ENCODE peak calls at places on chromosome 1, in eight cellular contexts. E is NCI-H1417, M is left lung, C is GM04503, F is Right ventricle myocardium superior, V is LoVo, I is lower lobe of right lung, K is left ventricle myocardium inferior. X is an unnamed sample.

GRCh38 chr1:193417420-193417819 is 231.0 kb upstream of the B3GALT2 start:
- DNase-seq in E (no peak), M (no peak), C (no peak), F (no peak), V (no peak), I (no peak), K (no peak), X (no peak)

GRCh38 chr1:13512472-13512871 is 1.3 kb downstream of the LRRC38 start:
- DNase-seq in E (no peak), M (no peak), C (no peak), F (no peak), V (no peak), I (no peak), K (no peak), X (no peak)

GRCh38 chr1:229792576-229792975 is 166.5 kb downstream of the URB2 start:
- DNase-seq in E (no peak), M (no peak), C (no peak), F (no peak), V (no peak), I (no peak), K (no peak), X (no peak)

GRCh38 chr1:212101735-212102134 is 66.2 kb downstream of the DTL start:
- DNase-seq in E (no peak), M (no peak), C (no peak), F (no peak), V (no peak), I (no peak), K (no peak), X (no peak)

GRCh38 chr1:75615664-75616435 is 4.9 kb upstream of the SLC44A5 start:
- DNase-seq in E (peak; percentile 29), M (peak; percentile 82), C (no peak), F (peak; percentile 42), V (no peak), I (peak; percentile 47), K (peak; percentile 15), X (no peak)

GRCh38 chr1:231376875-231377549 is 38.9 kb downstream of the SPRTN start:
- DNase-seq in E (no peak), M (no peak), C (no peak), F (no peak), V (no peak), I (no peak), K (no peak), X (no peak)

GRCh38 chr1:221751267-221751887 is 9.5 kb upstream of the DUSP10 start:
- DNase-seq in E (no peak), M (no peak), C (no peak), F (no peak), V (no peak), I (no peak), K (no peak), X (no peak)

GRCh38 chr1:239657291-239657690 is 270.9 kb downstream of the CHRM3 start:
- DNase-seq in E (no peak), M (no peak), C (no peak), F (no peak), V (no peak), I (no peak), K (no peak), X (no peak)

GRCh38 chr1:66732407-66733166 is 19.7 kb upstream of the DYNLT5 start:
- DNase-seq in E (no peak), M (no peak), C (no peak), F (no peak), V (no peak), I (no peak), K (no peak), X (no peak)

GRCh38 chr1:177274687-177275211 is 104.0 kb downstream of the BRINP2 start:
- DNase-seq in E (no peak), M (no peak), C (peak; percentile 55), F (peak; percentile 54), V (no peak), I (no peak), K (peak; percentile 42), X (peak; percentile 36)

GRCh38 chr1:46691997-46692790 is 20.5 kb downstream of the TEX38 start:
- DNase-seq in E (no peak), M (no peak), C (no peak), F (peak; percentile 62), V (no peak), I (no peak), K (no peak), X (no peak)

GRCh38 chr1:236120725-236121153 is 21.6 kb upstream of the GPR137B start:
- DNase-seq in E (no peak), M (no peak), C (no peak), F (no peak), V (no peak), I (no peak), K (no peak), X (no peak)

X was measured in AG04449.